ENCODE peak calls at places on chromosomes 2 and 18, in eight cellular contexts. One of them, this sample, is unnamed.

GRCh38 chr2:104853926-104854506 is at the start of gene POU3F3:
- DNase-seq in hepatocyte: peak
- DNase-seq in A549: peak
- DNase-seq in MM.1S: no peak
- DNase-seq in H9: peak
- DNase-seq in endothelial cell of umbilical vein: no peak
- DNase-seq in IMR-90: no peak
- DNase-seq in HepG2: no peak
- DNase-seq in this sample: no peak

GRCh38 chr18:54783100-54783499 is 45.2 kb upstream of the RAB27B start:
- DNase-seq in hepatocyte: no peak
- DNase-seq in A549: no peak
- DNase-seq in MM.1S: no peak
- DNase-seq in H9: no peak
- DNase-seq in endothelial cell of umbilical vein: no peak
- DNase-seq in IMR-90: no peak
- DNase-seq in HepG2: no peak
- DNase-seq in this sample: no peak

GRCh38 chr18:26357960-26358359 is 131.7 kb downstream of the TAF4B start:
- DNase-seq in hepatocyte: no peak
- DNase-seq in A549: no peak
- DNase-seq in MM.1S: no peak
- DNase-seq in H9: no peak
- DNase-seq in endothelial cell of umbilical vein: no peak
- DNase-seq in IMR-90: no peak
- DNase-seq in HepG2: no peak
- DNase-seq in this sample: no peak

GRCh38 chr2:71934320-71934593 is 213.4 kb downstream of the CYP26B1 start:
- DNase-seq in hepatocyte: no peak
- DNase-seq in A549: no peak
- DNase-seq in MM.1S: no peak
- DNase-seq in H9: no peak
- DNase-seq in endothelial cell of umbilical vein: no peak
- DNase-seq in IMR-90: no peak
- DNase-seq in HepG2: no peak
- DNase-seq in this sample: no peak

GRCh38 chr18:8800445-8800844 is 95.1 kb downstream of the MTCL1 start:
- DNase-seq in hepatocyte: peak
- DNase-seq in A549: peak
- DNase-seq in MM.1S: no peak
- DNase-seq in H9: peak
- DNase-seq in endothelial cell of umbilical vein: peak
- DNase-seq in IMR-90: peak
- DNase-seq in HepG2: no peak
- DNase-seq in this sample: peak

GRCh38 chr2:14516844-14517243 is 115.7 kb upstream of the LRATD1 start:
- DNase-seq in hepatocyte: no peak
- DNase-seq in A549: no peak
- DNase-seq in MM.1S: no peak
- DNase-seq in H9: no peak
- DNase-seq in endothelial cell of umbilical vein: no peak
- DNase-seq in IMR-90: peak
- DNase-seq in HepG2: no peak
- DNase-seq in this sample: no peak

GRCh38 chr2:40292291-40292690 is 159.6 kb downstream of the SLC8A1 start:
- DNase-seq in hepatocyte: no peak
- DNase-seq in A549: no peak
- DNase-seq in MM.1S: no peak
- DNase-seq in H9: no peak
- DNase-seq in endothelial cell of umbilical vein: no peak
- DNase-seq in IMR-90: no peak
- DNase-seq in HepG2: no peak
- DNase-seq in this sample: no peak

GRCh38 chr2:25044990-25045389 is 3.1 kb downstream of the EFR3B start:
- DNase-seq in hepatocyte: no peak
- DNase-seq in A549: no peak
- DNase-seq in MM.1S: no peak
- DNase-seq in H9: no peak
- DNase-seq in endothelial cell of umbilical vein: no peak
- DNase-seq in IMR-90: no peak
- DNase-seq in HepG2: no peak
- DNase-seq in this sample: no peak

GRCh38 chr18:75915941-75916640 is 488.6 kb upstream of the SMIM21 start:
- DNase-seq in hepatocyte: peak
- DNase-seq in A549: no peak
- DNase-seq in MM.1S: no peak
- DNase-seq in H9: peak
- DNase-seq in endothelial cell of umbilical vein: no peak
- DNase-seq in IMR-90: no peak
- DNase-seq in HepG2: no peak
- DNase-seq in this sample: no peak

GRCh38 chr2:42906115-42906556 is 113.8 kb upstream of the HAAO start:
- DNase-seq in hepatocyte: no peak
- DNase-seq in A549: no peak
- DNase-seq in MM.1S: no peak
- DNase-seq in H9: no peak
- DNase-seq in endothelial cell of umbilical vein: no peak
- DNase-seq in IMR-90: no peak
- DNase-seq in HepG2: no peak
- DNase-seq in this sample: no peak

GRCh38 chr2:37117566-37117965 is 33.2 kb downstream of the GPATCH11 start:
- DNase-seq in hepatocyte: no peak
- DNase-seq in A549: no peak
- DNase-seq in MM.1S: no peak
- DNase-seq in H9: no peak
- DNase-seq in endothelial cell of umbilical vein: no peak
- DNase-seq in IMR-90: no peak
- DNase-seq in HepG2: no peak
- DNase-seq in this sample: no peak

GRCh38 chr2:218396688-218397501 is 2.8 kb upstream of the CTDSP1 start:
- DNase-seq in hepatocyte: peak
- DNase-seq in A549: peak
- DNase-seq in MM.1S: no peak
- DNase-seq in H9: peak
- DNase-seq in endothelial cell of umbilical vein: peak
- DNase-seq in IMR-90: peak
- DNase-seq in HepG2: peak
- DNase-seq in this sample: peak

GRCh38 chr2:114252713-114253112 is 189.7 kb upstream of the DPP10 start:
- DNase-seq in hepatocyte: no peak
- DNase-seq in A549: no peak
- DNase-seq in MM.1S: no peak
- DNase-seq in H9: no peak
- DNase-seq in endothelial cell of umbilical vein: no peak
- DNase-seq in IMR-90: no peak
- DNase-seq in HepG2: no peak
- DNase-seq in this sample: no peak

GRCh38 chr18:12657849-12658829 is at the start of gene SPIRE1:
- DNase-seq in hepatocyte: peak
- DNase-seq in A549: peak
- DNase-seq in MM.1S: peak
- DNase-seq in H9: peak
- DNase-seq in endothelial cell of umbilical vein: peak
- DNase-seq in IMR-90: peak
- DNase-seq in HepG2: peak
- DNase-seq in this sample: no peak

GRCh38 chr2:54999182-54999581 is 51.1 kb downstream of the RTN4 start:
- DNase-seq in hepatocyte: no peak
- DNase-seq in A549: no peak
- DNase-seq in MM.1S: peak
- DNase-seq in H9: no peak
- DNase-seq in endothelial cell of umbilical vein: no peak
- DNase-seq in IMR-90: peak
- DNase-seq in HepG2: no peak
- DNase-seq in this sample: peak

GRCh38 chr2:216536725-216537124 is 38.1 kb downstream of the RPL37A start:
- DNase-seq in hepatocyte: peak
- DNase-seq in A549: no peak
- DNase-seq in MM.1S: no peak
- DNase-seq in H9: no peak
- DNase-seq in endothelial cell of umbilical vein: no peak
- DNase-seq in IMR-90: peak
- DNase-seq in HepG2: no peak
- DNase-seq in this sample: no peak

GRCh38 chr2:96685285-96685591 is 42.7 kb downstream of the FER1L5 start:
- DNase-seq in hepatocyte: no peak
- DNase-seq in A549: no peak
- DNase-seq in MM.1S: no peak
- DNase-seq in H9: no peak
- DNase-seq in endothelial cell of umbilical vein: peak
- DNase-seq in IMR-90: no peak
- DNase-seq in HepG2: no peak
- DNase-seq in this sample: no peak

GRCh38 chr18:76923485-76924085 is 101.2 kb downstream of the ZNF236 start:
- DNase-seq in hepatocyte: peak
- DNase-seq in A549: peak
- DNase-seq in MM.1S: no peak
- DNase-seq in H9: peak
- DNase-seq in endothelial cell of umbilical vein: peak
- DNase-seq in IMR-90: peak
- DNase-seq in HepG2: peak
- DNase-seq in this sample: peak

DNA sequence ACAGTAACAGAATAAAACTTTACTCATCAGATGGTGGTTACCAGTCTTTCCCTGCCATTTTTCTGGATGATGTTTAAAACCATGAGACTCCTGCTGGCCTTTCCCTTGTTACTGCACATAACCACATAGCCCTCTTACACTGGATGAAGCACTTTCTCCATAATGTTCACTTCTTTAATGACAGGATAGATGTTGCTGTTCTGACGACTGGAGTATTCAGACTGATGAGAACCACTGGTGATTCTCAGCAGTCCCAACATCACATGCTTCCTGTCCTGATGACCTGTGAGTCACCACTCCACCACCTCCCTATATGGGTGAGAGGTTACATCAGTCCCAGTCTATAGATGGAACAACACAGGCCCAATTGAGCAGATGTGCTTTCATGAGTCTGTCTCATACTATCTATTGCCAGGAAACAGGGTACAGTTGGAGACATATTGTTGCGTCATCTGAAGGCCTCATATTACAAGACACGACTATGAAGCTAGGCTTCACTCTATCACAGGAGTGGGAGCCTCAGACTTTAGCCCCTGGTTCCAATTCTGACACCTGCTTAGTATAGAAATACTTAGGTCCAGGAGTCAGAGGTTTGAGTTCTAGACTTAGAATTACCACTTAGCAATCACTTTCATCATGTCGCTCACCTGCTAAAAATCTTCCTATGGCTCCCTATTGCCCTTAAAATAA is 145.7 kb upstream of the KLF7 start:
- DNase-seq in hepatocyte: peak
- DNase-seq in A549: peak
- DNase-seq in MM.1S: no peak
- DNase-seq in H9: no peak
- DNase-seq in endothelial cell of umbilical vein: peak
- DNase-seq in IMR-90: peak
- DNase-seq in HepG2: peak
- DNase-seq in this sample: peak
- TF ChIP-seq CTCF in hepatocyte: peak
- TF ChIP-seq CTCF in A549: no peak
- TF ChIP-seq CTCF in MM.1S: no peak
- TF ChIP-seq CTCF in H9: peak
- TF ChIP-seq CTCF in endothelial cell of umbilical vein: peak
- TF ChIP-seq CTCF in IMR-90: peak
- TF ChIP-seq CTCF in HepG2: no peak
- TF ChIP-seq CTCF in this sample: no peak

GRCh38 chr2:106868199-106868598 is 17.8 kb downstream of the ST6GAL2 start:
- DNase-seq in hepatocyte: no peak
- DNase-seq in A549: no peak
- DNase-seq in MM.1S: no peak
- DNase-seq in H9: no peak
- DNase-seq in endothelial cell of umbilical vein: no peak
- DNase-seq in IMR-90: no peak
- DNase-seq in HepG2: peak
- DNase-seq in this sample: no peak
- H3K4me2 ChIP-seq in hepatocyte: no peak
- H3K4me2 ChIP-seq in A549: no peak
- H3K4me2 ChIP-seq in MM.1S: no peak
- H3K4me2 ChIP-seq in H9: no peak
- H3K4me2 ChIP-seq in endothelial cell of umbilical vein: no peak
- H3K4me2 ChIP-seq in IMR-90: no peak
- H3K4me2 ChIP-seq in HepG2: no peak
- H3K4me2 ChIP-seq in this sample: no peak

DNA sequence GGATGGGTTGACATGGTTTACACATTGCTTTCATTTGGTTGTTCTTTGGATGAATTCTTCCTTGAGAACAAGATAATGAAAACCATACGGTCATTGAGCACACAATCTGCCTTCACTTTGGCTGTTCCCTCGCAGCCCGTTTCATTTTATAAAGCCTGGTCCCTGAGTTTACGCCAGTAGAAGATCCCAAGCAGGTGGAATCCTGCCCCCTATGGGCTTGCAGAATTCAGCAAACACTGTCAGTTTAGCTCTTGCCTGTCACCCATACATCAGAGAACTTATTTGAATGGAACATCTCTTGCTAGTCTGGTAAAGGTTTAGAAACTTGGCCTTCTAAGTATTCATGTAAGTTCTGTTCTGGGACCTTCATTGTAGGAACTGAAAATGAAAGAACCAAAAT is 666.4 kb upstream of the ZEB2 start:
- DNase-seq in hepatocyte: no peak
- DNase-seq in A549: no peak
- DNase-seq in MM.1S: peak
- DNase-seq in H9: peak
- DNase-seq in endothelial cell of umbilical vein: no peak
- DNase-seq in IMR-90: peak
- DNase-seq in HepG2: no peak
- DNase-seq in this sample: no peak
- TF ChIP-seq CTCF in hepatocyte: no peak
- TF ChIP-seq CTCF in A549: no peak
- TF ChIP-seq CTCF in MM.1S: peak
- TF ChIP-seq CTCF in H9: peak
- TF ChIP-seq CTCF in endothelial cell of umbilical vein: no peak
- TF ChIP-seq CTCF in IMR-90: no peak
- TF ChIP-seq CTCF in HepG2: no peak
- TF ChIP-seq CTCF in this sample: no peak

GRCh38 chr2:171405546-171405945 is 28.2 kb downstream of the METTL8 start:
- DNase-seq in hepatocyte: no peak
- DNase-seq in A549: no peak
- DNase-seq in MM.1S: peak
- DNase-seq in H9: no peak
- DNase-seq in endothelial cell of umbilical vein: no peak
- DNase-seq in IMR-90: no peak
- DNase-seq in HepG2: no peak
- DNase-seq in this sample: no peak
- H3K4me2 ChIP-seq in hepatocyte: no peak
- H3K4me2 ChIP-seq in A549: no peak
- H3K4me2 ChIP-seq in MM.1S: peak
- H3K4me2 ChIP-seq in H9: no peak
- H3K4me2 ChIP-seq in endothelial cell of umbilical vein: no peak
- H3K4me2 ChIP-seq in IMR-90: no peak
- H3K4me2 ChIP-seq in HepG2: no peak
- H3K4me2 ChIP-seq in this sample: no peak

This sample was measured in PC-9.